ENCODE peak calls at places on chromosome 17, in four cellular contexts. U, F, R and M are unnamed samples.
A peak's percentile ranks its signal among the peaks of the same experiment; 100 is the strongest.

GRCh38 chr17:3695723-3696411 is at the start of gene P2RX5:
- DNase-seq in U (no peak), F (no peak), R (peak; percentile 32), M (peak; percentile 64)

GRCh38 chr17:76789235-76789788 is 51.4 kb downstream of the MFSD11 start:
- DNase-seq in U (no peak), F (no peak), R (no peak), M (peak; percentile 66)

GRCh38 chr17:83204230-83204725 is 124.9 kb downstream of the METRNL start:
- DNase-seq in U (no peak), F (no peak), R (no peak), M (peak; percentile 10)

GRCh38 chr17:75168998-75169397 is 13.8 kb downstream of the SUMO2 start:
- DNase-seq in U (no peak), F (no peak), R (no peak), M (no peak)

GRCh38 chr17:42311240-42312034 is 23.1 kb downstream of the STAT5A start:
- DNase-seq in U (peak; percentile 98), F (no peak), R (no peak), M (peak; percentile 93)

GRCh38 chr17:42817866-42818265 is 6.2 kb downstream of the BECN1 start:
- DNase-seq in U (no peak), F (no peak), R (no peak), M (no peak)

GRCh38 chr17:68349157-68349556 is 57.9 kb downstream of the ARSG start:
- DNase-seq in U (no peak), F (no peak), R (no peak), M (no peak)

GRCh38 chr17:17506181-17506741 is 10.1 kb upstream of the RASD1 start:
- DNase-seq in U (no peak), F (no peak), R (no peak), M (peak; percentile 47)

GRCh38 chr17:49703557-49704277 is 4.0 kb downstream of the SLC35B1 start:
- DNase-seq in U (peak; percentile 26), F (no peak), R (no peak), M (no peak)

GRCh38 chr17:63491413-63491812 is 14.6 kb downstream of the ACE start:
- DNase-seq in U (no peak), F (no peak), R (no peak), M (no peak)

GRCh38 chr17:29384901-29385300 is 5.3 kb upstream of the TAOK1 start:
- DNase-seq in U (no peak), F (no peak), R (no peak), M (no peak)

GRCh38 chr17:4708436-4708835 is 2.0 kb upstream of the ARRB2 start:
- DNase-seq in U (no peak), F (no peak), R (peak; percentile 71), M (no peak)

GRCh38 chr17:69404398-69404797 is 10.1 kb upstream of the MAP2K6 start:
- DNase-seq in U (no peak), F (no peak), R (no peak), M (no peak)

GRCh38 chr17:51687887-51688286 is 427.5 kb downstream of the UTP18 start:
- DNase-seq in U (no peak), F (no peak), R (no peak), M (no peak)

GRCh38 chr17:8007836-8008235 is 5.4 kb downstream of the GUCY2D start:
- DNase-seq in U (no peak), F (no peak), R (no peak), M (no peak)

GRCh38 chr17:21249086-21249795 is 4.0 kb downstream of the NATD1 start:
- DNase-seq in U (no peak), F (no peak), R (no peak), M (no peak)

GRCh38 chr17:40122466-40122943 is 734 bp downstream of the MSL1 start:
- DNase-seq in U (peak; percentile 51), F (no peak), R (no peak), M (peak; percentile 78)

GRCh38 chr17:60557805-60558204 is 31.8 kb upstream of the APPBP2 start:
- DNase-seq in U (no peak), F (no peak), R (no peak), M (no peak)

GRCh38 chr17:48045270-48046001 is 2.7 kb upstream of the NFE2L1 start:
- DNase-seq in U (no peak), F (no peak), R (no peak), M (no peak)

GRCh38 chr17:17783121-17783824 is 53.5 kb downstream of the SREBF1 start:
- DNase-seq in U (peak; percentile 68), F (peak; percentile 32), R (peak; percentile 55), M (peak; percentile 71)

GRCh38 chr17:14813649-14814048 is 451.5 kb downstream of the PMP22 start:
- DNase-seq in U (peak; percentile 23), F (peak; percentile 0), R (peak; percentile 26), M (peak; percentile 68)